ENCODE peak calls at places on chromosomes 16 and 17, in eight cellular contexts. One of them, this sample, is unnamed.

GRCh38 chr17:79051306-79051705 is 23.3 kb upstream of the ENGASE start:
- DNase-seq in upper lobe of right lung: no peak
- DNase-seq in CD8-positive, alpha-beta T cell: no peak
- DNase-seq in HT-29: no peak
- DNase-seq in stimulated activated CD8-positive, alpha-beta memory T cell treated with anti-CD3 and anti-CD28 coated beads, Interleukin-12 subunit alpha, Interleukin-12 subunit beta, amount 100 ng/mL, for 4 hours: no peak
- DNase-seq in HTR-8/SVneo: no peak
- DNase-seq in A172: peak
- DNase-seq in SK-N-SH: no peak
- DNase-seq in this sample: no peak

GRCh38 chr16:11297492-11298142 is 16.5 kb upstream of the PRM1 start:
- DNase-seq in SK-N-SH: peak
- DNase-seq in HT-29: peak
- DNase-seq in upper lobe of right lung: peak
- DNase-seq in stimulated activated CD8-positive, alpha-beta memory T cell treated with anti-CD3 and anti-CD28 coated beads, Interleukin-12 subunit alpha, Interleukin-12 subunit beta, amount 100 ng/mL, for 4 hours: peak
- DNase-seq in HTR-8/SVneo: no peak
- DNase-seq in CD8-positive, alpha-beta T cell: peak
- DNase-seq in A172: peak
- DNase-seq in this sample: peak

GRCh38 chr16:84016477-84016876 is 26.1 kb downstream of the SLC38A8 start:
- DNase-seq in upper lobe of right lung: peak
- DNase-seq in stimulated activated CD8-positive, alpha-beta memory T cell treated with anti-CD3 and anti-CD28 coated beads, Interleukin-12 subunit alpha, Interleukin-12 subunit beta, amount 100 ng/mL, for 4 hours: no peak
- DNase-seq in HTR-8/SVneo: no peak
- DNase-seq in A172: no peak
- DNase-seq in CD8-positive, alpha-beta T cell: no peak
- DNase-seq in HT-29: no peak
- DNase-seq in SK-N-SH: no peak
- DNase-seq in this sample: no peak

GRCh38 chr16:78505544-78506371 is 406.3 kb downstream of the WWOX start:
- DNase-seq in upper lobe of right lung: peak
- DNase-seq in A172: no peak
- DNase-seq in CD8-positive, alpha-beta T cell: no peak
- DNase-seq in HTR-8/SVneo: no peak
- DNase-seq in HT-29: no peak
- DNase-seq in SK-N-SH: no peak
- DNase-seq in stimulated activated CD8-positive, alpha-beta memory T cell treated with anti-CD3 and anti-CD28 coated beads, Interleukin-12 subunit alpha, Interleukin-12 subunit beta, amount 100 ng/mL, for 4 hours: no peak
- DNase-seq in this sample: no peak

GRCh38 chr17:69967910-69968411 is 107.1 kb upstream of the KCNJ16 start:
- DNase-seq in upper lobe of right lung: no peak
- DNase-seq in HTR-8/SVneo: no peak
- DNase-seq in HT-29: no peak
- DNase-seq in CD8-positive, alpha-beta T cell: no peak
- DNase-seq in stimulated activated CD8-positive, alpha-beta memory T cell treated with anti-CD3 and anti-CD28 coated beads, Interleukin-12 subunit alpha, Interleukin-12 subunit beta, amount 100 ng/mL, for 4 hours: no peak
- DNase-seq in SK-N-SH: no peak
- DNase-seq in A172: peak
- DNase-seq in this sample: no peak

GRCh38 chr17:43363926-43364285 is 34.9 kb upstream of the ARL4D start:
- DNase-seq in CD8-positive, alpha-beta T cell: no peak
- DNase-seq in A172: no peak
- DNase-seq in stimulated activated CD8-positive, alpha-beta memory T cell treated with anti-CD3 and anti-CD28 coated beads, Interleukin-12 subunit alpha, Interleukin-12 subunit beta, amount 100 ng/mL, for 4 hours: no peak
- DNase-seq in HTR-8/SVneo: no peak
- DNase-seq in HT-29: no peak
- DNase-seq in upper lobe of right lung: no peak
- DNase-seq in SK-N-SH: no peak
- DNase-seq in this sample: no peak

GRCh38 chr16:50136399-50136798 is 16.7 kb upstream of the TENT4B start:
- DNase-seq in CD8-positive, alpha-beta T cell: no peak
- DNase-seq in SK-N-SH: no peak
- DNase-seq in HT-29: no peak
- DNase-seq in stimulated activated CD8-positive, alpha-beta memory T cell treated with anti-CD3 and anti-CD28 coated beads, Interleukin-12 subunit alpha, Interleukin-12 subunit beta, amount 100 ng/mL, for 4 hours: no peak
- DNase-seq in HTR-8/SVneo: no peak
- DNase-seq in upper lobe of right lung: no peak
- DNase-seq in A172: no peak
- DNase-seq in this sample: no peak

GRCh38 chr16:49352923-49353322 is 20.7 kb upstream of the C16orf78 start:
- DNase-seq in stimulated activated CD8-positive, alpha-beta memory T cell treated with anti-CD3 and anti-CD28 coated beads, Interleukin-12 subunit alpha, Interleukin-12 subunit beta, amount 100 ng/mL, for 4 hours: no peak
- DNase-seq in CD8-positive, alpha-beta T cell: no peak
- DNase-seq in HT-29: peak
- DNase-seq in SK-N-SH: peak
- DNase-seq in upper lobe of right lung: no peak
- DNase-seq in A172: no peak
- DNase-seq in HTR-8/SVneo: no peak
- DNase-seq in this sample: no peak

GRCh38 chr16:10947211-10947787 is 2.9 kb downstream of the CLEC16A start:
- DNase-seq in stimulated activated CD8-positive, alpha-beta memory T cell treated with anti-CD3 and anti-CD28 coated beads, Interleukin-12 subunit alpha, Interleukin-12 subunit beta, amount 100 ng/mL, for 4 hours: no peak
- DNase-seq in upper lobe of right lung: peak
- DNase-seq in CD8-positive, alpha-beta T cell: no peak
- DNase-seq in SK-N-SH: no peak
- DNase-seq in HTR-8/SVneo: no peak
- DNase-seq in HT-29: no peak
- DNase-seq in A172: no peak
- DNase-seq in this sample: no peak

GRCh38 chr16:4520913-4521312 is 17.7 kb downstream of the CDIP1 start:
- DNase-seq in SK-N-SH: no peak
- DNase-seq in HTR-8/SVneo: no peak
- DNase-seq in A172: no peak
- DNase-seq in upper lobe of right lung: no peak
- DNase-seq in HT-29: no peak
- DNase-seq in CD8-positive, alpha-beta T cell: no peak
- DNase-seq in stimulated activated CD8-positive, alpha-beta memory T cell treated with anti-CD3 and anti-CD28 coated beads, Interleukin-12 subunit alpha, Interleukin-12 subunit beta, amount 100 ng/mL, for 4 hours: no peak
- DNase-seq in this sample: no peak

GRCh38 chr17:39177256-39177655 is 11.3 kb upstream of the ARL5C start:
- DNase-seq in stimulated activated CD8-positive, alpha-beta memory T cell treated with anti-CD3 and anti-CD28 coated beads, Interleukin-12 subunit alpha, Interleukin-12 subunit beta, amount 100 ng/mL, for 4 hours: no peak
- DNase-seq in A172: no peak
- DNase-seq in HT-29: no peak
- DNase-seq in SK-N-SH: peak
- DNase-seq in HTR-8/SVneo: no peak
- DNase-seq in upper lobe of right lung: no peak
- DNase-seq in CD8-positive, alpha-beta T cell: no peak
- DNase-seq in this sample: no peak

GRCh38 chr17:59427996-59428395 is 96.5 kb downstream of the YPEL2 start:
- DNase-seq in CD8-positive, alpha-beta T cell: no peak
- DNase-seq in A172: no peak
- DNase-seq in HT-29: no peak
- DNase-seq in stimulated activated CD8-positive, alpha-beta memory T cell treated with anti-CD3 and anti-CD28 coated beads, Interleukin-12 subunit alpha, Interleukin-12 subunit beta, amount 100 ng/mL, for 4 hours: no peak
- DNase-seq in HTR-8/SVneo: no peak
- DNase-seq in SK-N-SH: no peak
- DNase-seq in upper lobe of right lung: no peak
- DNase-seq in this sample: no peak

GRCh38 chr17:82017612-82018151 is 5.0 kb downstream of the CENPX start:
- DNase-seq in SK-N-SH: no peak
- DNase-seq in HTR-8/SVneo: no peak
- DNase-seq in upper lobe of right lung: no peak
- DNase-seq in HT-29: peak
- DNase-seq in CD8-positive, alpha-beta T cell: no peak
- DNase-seq in A172: no peak
- DNase-seq in stimulated activated CD8-positive, alpha-beta memory T cell treated with anti-CD3 and anti-CD28 coated beads, Interleukin-12 subunit alpha, Interleukin-12 subunit beta, amount 100 ng/mL, for 4 hours: no peak
- DNase-seq in this sample: no peak

GRCh38 chr17:4710693-4711634 is 532 bp downstream of the ARRB2 start:
- DNase-seq in upper lobe of right lung: no peak
- DNase-seq in A172: no peak
- DNase-seq in CD8-positive, alpha-beta T cell: peak
- DNase-seq in stimulated activated CD8-positive, alpha-beta memory T cell treated with anti-CD3 and anti-CD28 coated beads, Interleukin-12 subunit alpha, Interleukin-12 subunit beta, amount 100 ng/mL, for 4 hours: peak
- DNase-seq in HTR-8/SVneo: no peak
- DNase-seq in SK-N-SH: peak
- DNase-seq in HT-29: no peak
- DNase-seq in this sample: no peak

GRCh38 chr16:76787394-76787793 is 403.6 kb upstream of the MON1B start:
- DNase-seq in CD8-positive, alpha-beta T cell: no peak
- DNase-seq in upper lobe of right lung: no peak
- DNase-seq in HT-29: no peak
- DNase-seq in SK-N-SH: no peak
- DNase-seq in stimulated activated CD8-positive, alpha-beta memory T cell treated with anti-CD3 and anti-CD28 coated beads, Interleukin-12 subunit alpha, Interleukin-12 subunit beta, amount 100 ng/mL, for 4 hours: no peak
- DNase-seq in HTR-8/SVneo: no peak
- DNase-seq in A172: no peak
- DNase-seq in this sample: no peak

GRCh38 chr17:80393961-80394360 is 21.0 kb upstream of the ENDOV start:
- DNase-seq in stimulated activated CD8-positive, alpha-beta memory T cell treated with anti-CD3 and anti-CD28 coated beads, Interleukin-12 subunit alpha, Interleukin-12 subunit beta, amount 100 ng/mL, for 4 hours: no peak
- DNase-seq in SK-N-SH: no peak
- DNase-seq in CD8-positive, alpha-beta T cell: no peak
- DNase-seq in HTR-8/SVneo: no peak
- DNase-seq in HT-29: no peak
- DNase-seq in A172: no peak
- DNase-seq in upper lobe of right lung: no peak
- DNase-seq in this sample: no peak

GRCh38 chr17:48100591-48101011 is 677 bp downstream of the CBX1 start:
- DNase-seq in SK-N-SH: peak
- DNase-seq in upper lobe of right lung: peak
- DNase-seq in HT-29: peak
- DNase-seq in HTR-8/SVneo: peak
- DNase-seq in stimulated activated CD8-positive, alpha-beta memory T cell treated with anti-CD3 and anti-CD28 coated beads, Interleukin-12 subunit alpha, Interleukin-12 subunit beta, amount 100 ng/mL, for 4 hours: no peak
- DNase-seq in CD8-positive, alpha-beta T cell: no peak
- DNase-seq in A172: peak
- DNase-seq in this sample: no peak

GRCh38 chr16:17951273-17951845 is 385.2 kb downstream of the NPIPA8 start:
- DNase-seq in upper lobe of right lung: no peak
- DNase-seq in stimulated activated CD8-positive, alpha-beta memory T cell treated with anti-CD3 and anti-CD28 coated beads, Interleukin-12 subunit alpha, Interleukin-12 subunit beta, amount 100 ng/mL, for 4 hours: no peak
- DNase-seq in HT-29: no peak
- DNase-seq in A172: no peak
- DNase-seq in HTR-8/SVneo: no peak
- DNase-seq in SK-N-SH: no peak
- DNase-seq in CD8-positive, alpha-beta T cell: no peak
- DNase-seq in this sample: no peak

GRCh38 chr17:55405600-55405999 is 16.0 kb downstream of the MMD start:
- DNase-seq in stimulated activated CD8-positive, alpha-beta memory T cell treated with anti-CD3 and anti-CD28 coated beads, Interleukin-12 subunit alpha, Interleukin-12 subunit beta, amount 100 ng/mL, for 4 hours: no peak
- DNase-seq in HT-29: no peak
- DNase-seq in A172: no peak
- DNase-seq in SK-N-SH: no peak
- DNase-seq in CD8-positive, alpha-beta T cell: no peak
- DNase-seq in HTR-8/SVneo: no peak
- DNase-seq in upper lobe of right lung: no peak
- DNase-seq in this sample: no peak

GRCh38 chr16:30972872-30973271 is 12.1 kb upstream of the HSD3B7 start:
- DNase-seq in upper lobe of right lung: no peak
- DNase-seq in stimulated activated CD8-positive, alpha-beta memory T cell treated with anti-CD3 and anti-CD28 coated beads, Interleukin-12 subunit alpha, Interleukin-12 subunit beta, amount 100 ng/mL, for 4 hours: no peak
- DNase-seq in SK-N-SH: no peak
- DNase-seq in HT-29: no peak
- DNase-seq in HTR-8/SVneo: no peak
- DNase-seq in CD8-positive, alpha-beta T cell: no peak
- DNase-seq in A172: no peak
- DNase-seq in this sample: no peak

GRCh38 chr16:76661691-76662090 is 384.5 kb downstream of the CNTNAP4 start:
- DNase-seq in upper lobe of right lung: no peak
- DNase-seq in CD8-positive, alpha-beta T cell: no peak
- DNase-seq in HTR-8/SVneo: no peak
- DNase-seq in stimulated activated CD8-positive, alpha-beta memory T cell treated with anti-CD3 and anti-CD28 coated beads, Interleukin-12 subunit alpha, Interleukin-12 subunit beta, amount 100 ng/mL, for 4 hours: no peak
- DNase-seq in HT-29: no peak
- DNase-seq in A172: no peak
- DNase-seq in SK-N-SH: no peak
- DNase-seq in this sample: no peak

This sample was measured in activated T-helper 1 cell treated with anti-CD3 and anti-CD28 coated beads, Interleukin-2, amount 50 U/mL, for 16 hours.